ENCODE peak calls at places on chromosomes 3 and 15, in nine cellular contexts. S is fibroblast of lung; F is stimulated activated CD4-positive, alpha-beta T cell treated with anti-CD3 and anti-CD28 coated beads, Interleukin-1b, Interleukin-23, amount 100 ng/mL, for 48 hours; L is T-cell; V is NCI-H2171; O is renal cortical epithelial cell; U is Daoy; K is smooth muscle cell of the brain vasculature; D is AG09309. A is an unnamed sample.

GRCh38 chr3:143172313-143173054 is 52.9 kb downstream of the CHST2 start:
- DNase-seq in S (no peak), F (no peak), L (no peak), V (no peak), O (no peak), U (no peak), K (no peak), D (no peak), A (no peak)

GRCh38 chr3:107753494-107753893 is 230.7 kb downstream of the BBX start:
- DNase-seq in S (peak), F (peak), L (no peak), V (no peak), O (peak), U (peak), K (no peak), D (no peak), A (no peak)

GRCh38 chr3:141680620-141681389 is 57.3 kb upstream of the RNF7 start:
- DNase-seq in S (peak), F (no peak), L (no peak), V (no peak), O (peak), U (peak), K (peak), D (no peak), A (no peak)

GRCh38 chr15:98856540-98856907 is 151.1 kb downstream of the PGPEP1L start:
- DNase-seq in S (peak), F (no peak), L (no peak), V (no peak), O (no peak), U (no peak), K (peak), D (peak), A (peak)

GRCh38 chr3:140143670-140144069 is 208.7 kb downstream of the CLSTN2 start:
- DNase-seq in S (no peak), F (no peak), L (no peak), V (no peak), O (no peak), U (no peak), K (no peak), D (no peak), A (no peak)

GRCh38 chr3:128482857-128483656 is 9.9 kb downstream of the GATA2 start:
- DNase-seq in S (peak), F (no peak), L (no peak), V (no peak), O (peak), U (peak), K (no peak), D (peak), A (peak)

GRCh38 chr3:15010664-15011063 is 54.5 kb downstream of the MRPS25 start:
- DNase-seq in S (peak), F (no peak), L (no peak), V (no peak), O (no peak), U (no peak), K (no peak), D (no peak), A (no peak)

GRCh38 chr15:38169982-38170381 is 82.7 kb upstream of the SPRED1 start:
- DNase-seq in S (no peak), F (no peak), L (no peak), V (no peak), O (no peak), U (no peak), K (no peak), D (peak), A (peak)

GRCh38 chr3:184200825-184201224 is 14.8 kb downstream of the ABCF3 start:
- DNase-seq in S (no peak), F (no peak), L (no peak), V (no peak), O (no peak), U (no peak), K (no peak), D (no peak), A (no peak)

GRCh38 chr3:133401374-133402135 is 1.7 kb downstream of the BFSP2 start:
- DNase-seq in S (peak), F (no peak), L (no peak), V (no peak), O (no peak), U (no peak), K (no peak), D (no peak), A (no peak)

GRCh38 chr3:95235916-95236315 is 1173.1 kb downstream of the NSUN3 start:
- DNase-seq in S (no peak), F (no peak), L (no peak), V (no peak), O (peak), U (no peak), K (no peak), D (no peak), A (no peak)

GRCh38 chr3:43004282-43004681 is 25.2 kb downstream of the GASK1A start:
- DNase-seq in S (peak), F (no peak), L (no peak), V (no peak), O (peak), U (peak), K (no peak), D (no peak), A (no peak)

GRCh38 chr3:42424911-42425310 is 14.5 kb upstream of the LYZL4 start:
- DNase-seq in S (no peak), F (no peak), L (no peak), V (no peak), O (no peak), U (no peak), K (no peak), D (no peak), A (no peak)

GRCh38 chr3:124316034-124316287 is 324.0 kb upstream of the ROPN1 start:
- DNase-seq in S (no peak), F (no peak), L (no peak), V (no peak), O (no peak), U (no peak), K (no peak), D (no peak), A (no peak)

GRCh38 chr3:55708242-55708641 is 221.1 kb upstream of the WNT5A start:
- DNase-seq in S (no peak), F (no peak), L (no peak), V (no peak), O (no peak), U (no peak), K (no peak), D (no peak), A (no peak)

GRCh38 chr15:85582719-85583089 is 202.3 kb downstream of the AKAP13 start:
- DNase-seq in S (peak), F (peak), L (peak), V (peak), O (no peak), U (peak), K (no peak), D (no peak), A (no peak)

GRCh38 chr15:41011055-41011815 is 58.0 kb downstream of the CHAC1 start:
- DNase-seq in S (no peak), F (no peak), L (no peak), V (peak), O (peak), U (no peak), K (no peak), D (no peak), A (no peak)

GRCh38 chr3:58621086-58621830 is 44.1 kb upstream of the FAM107A start:
- DNase-seq in S (no peak), F (no peak), L (no peak), V (no peak), O (no peak), U (no peak), K (no peak), D (no peak), A (no peak)

GRCh38 chr3:111761309-111761795 is 97.7 kb upstream of the PHLDB2 start:
- DNase-seq in S (peak), F (peak), L (no peak), V (no peak), O (peak), U (peak), K (peak), D (peak), A (peak)

GRCh38 chr3:53026423-53027162 is 19.3 kb downstream of the SFMBT1 start:
- DNase-seq in S (no peak), F (no peak), L (no peak), V (no peak), O (no peak), U (no peak), K (no peak), D (no peak), A (no peak)

GRCh38 chr3:107810195-107811071 is 280.4 kb downstream of the CD47 start:
- DNase-seq in S (peak), F (no peak), L (no peak), V (no peak), O (peak), U (no peak), K (no peak), D (no peak), A (no peak)

GRCh38 chr3:170865209-170866094 is 4.5 kb downstream of the RPL22L1 start:
- DNase-seq in S (no peak), F (no peak), L (no peak), V (no peak), O (no peak), U (no peak), K (no peak), D (no peak), A (no peak)

GRCh38 chr15:47794266-47794914 is 77.1 kb downstream of the SEMA6D start:
- DNase-seq in S (peak), F (no peak), L (no peak), V (no peak), O (peak), U (no peak), K (no peak), D (no peak), A (no peak)

GRCh38 chr3:42729404-42730145 is 27.0 kb upstream of the HHATL start:
- DNase-seq in S (no peak), F (no peak), L (no peak), V (no peak), O (no peak), U (no peak), K (no peak), D (no peak), A (no peak)